ENCODE peak calls at places on chromosome 18, in seven cellular contexts. One of them, this sample, is unnamed.
A peak's percentile ranks its signal among the peaks of the same experiment; 100 is the strongest.

GRCh38 chr18:3367491-3368091 is 82.4 kb upstream of the TGIF1 start:
- DNase-seq in psoas muscle: no peak
- DNase-seq in heart right ventricle: no peak
- DNase-seq in colonic mucosa: no peak
- DNase-seq in CD8-positive, alpha-beta T cell: no peak
- DNase-seq in ovary: no peak
- DNase-seq in Peyer's patch: no peak
- DNase-seq in this sample: no peak

GRCh38 chr18:63128242-63128967 is 191.2 kb downstream of the BCL2 start:
- DNase-seq in psoas muscle: no peak
- DNase-seq in heart right ventricle: no peak
- DNase-seq in colonic mucosa: no peak
- DNase-seq in CD8-positive, alpha-beta T cell: no peak
- DNase-seq in ovary: no peak
- DNase-seq in Peyer's patch: no peak
- DNase-seq in this sample: no peak

GRCh38 chr18:42781298-42781815 is 334.1 kb downstream of the RIT2 start:
- DNase-seq in psoas muscle: no peak
- DNase-seq in heart right ventricle: no peak
- DNase-seq in colonic mucosa: no peak
- DNase-seq in CD8-positive, alpha-beta T cell: no peak
- DNase-seq in ovary: no peak
- DNase-seq in Peyer's patch: no peak
- DNase-seq in this sample: no peak

GRCh38 chr18:39424261-39424660 is 1858.7 kb upstream of the CELF4 start:
- DNase-seq in psoas muscle: no peak
- DNase-seq in heart right ventricle: no peak
- DNase-seq in colonic mucosa: no peak
- DNase-seq in CD8-positive, alpha-beta T cell: no peak
- DNase-seq in ovary: no peak
- DNase-seq in Peyer's patch: no peak
- DNase-seq in this sample: no peak

GRCh38 chr18:78240867-78241266 is 738.8 kb upstream of the SALL3 start:
- DNase-seq in psoas muscle: no peak
- DNase-seq in heart right ventricle: no peak
- DNase-seq in colonic mucosa: no peak
- DNase-seq in CD8-positive, alpha-beta T cell: no peak
- DNase-seq in ovary: no peak
- DNase-seq in Peyer's patch: no peak
- DNase-seq in this sample: no peak

GRCh38 chr18:63342206-63342605 is 22.6 kb upstream of the BCL2 start:
- DNase-seq in psoas muscle: no peak
- DNase-seq in heart right ventricle: no peak
- DNase-seq in colonic mucosa: no peak
- DNase-seq in CD8-positive, alpha-beta T cell: peak; percentile 33
- DNase-seq in ovary: no peak
- DNase-seq in Peyer's patch: no peak
- DNase-seq in this sample: no peak

GRCh38 chr18:71115261-71115660 is 826.4 kb downstream of the SOCS6 start:
- DNase-seq in psoas muscle: no peak
- DNase-seq in heart right ventricle: no peak
- DNase-seq in colonic mucosa: no peak
- DNase-seq in CD8-positive, alpha-beta T cell: no peak
- DNase-seq in ovary: no peak
- DNase-seq in Peyer's patch: no peak
- DNase-seq in this sample: no peak

GRCh38 chr18:48003426-48004349 is 73.2 kb upstream of the SMAD2 start:
- DNase-seq in psoas muscle: peak; percentile 41
- DNase-seq in heart right ventricle: peak; percentile 73
- DNase-seq in colonic mucosa: peak; percentile 76
- DNase-seq in CD8-positive, alpha-beta T cell: no peak
- DNase-seq in ovary: no peak
- DNase-seq in Peyer's patch: no peak
- DNase-seq in this sample: no peak

GRCh38 chr18:74589820-74590219 is 7.8 kb upstream of the ZNF407 start:
- DNase-seq in psoas muscle: no peak
- DNase-seq in heart right ventricle: no peak
- DNase-seq in colonic mucosa: no peak
- DNase-seq in CD8-positive, alpha-beta T cell: no peak
- DNase-seq in ovary: no peak
- DNase-seq in Peyer's patch: no peak
- DNase-seq in this sample: no peak

GRCh38 chr18:63111549-63112402 is 207.8 kb downstream of the BCL2 start:
- DNase-seq in psoas muscle: peak; percentile 32
- DNase-seq in heart right ventricle: peak; percentile 25
- DNase-seq in colonic mucosa: no peak
- DNase-seq in CD8-positive, alpha-beta T cell: no peak
- DNase-seq in ovary: no peak
- DNase-seq in Peyer's patch: no peak
- DNase-seq in this sample: peak; percentile 61

GRCh38 chr18:63161728-63162195 is 157.8 kb downstream of the BCL2 start:
- DNase-seq in psoas muscle: peak; percentile 50
- DNase-seq in heart right ventricle: peak; percentile 71
- DNase-seq in colonic mucosa: peak; percentile 67
- DNase-seq in CD8-positive, alpha-beta T cell: peak; percentile 77
- DNase-seq in ovary: peak; percentile 74
- DNase-seq in Peyer's patch: peak; percentile 67
- DNase-seq in this sample: peak; percentile 57

GRCh38 chr18:76445741-76446232 is 49.3 kb downstream of the ZNF516 start:
- DNase-seq in psoas muscle: no peak
- DNase-seq in heart right ventricle: no peak
- DNase-seq in colonic mucosa: no peak
- DNase-seq in CD8-positive, alpha-beta T cell: no peak
- DNase-seq in ovary: peak; percentile 52
- DNase-seq in Peyer's patch: no peak
- DNase-seq in this sample: no peak

GRCh38 chr18:74579704-74580103 is 18.0 kb upstream of the ZNF407 start:
- DNase-seq in psoas muscle: no peak
- DNase-seq in heart right ventricle: no peak
- DNase-seq in colonic mucosa: no peak
- DNase-seq in CD8-positive, alpha-beta T cell: no peak
- DNase-seq in ovary: no peak
- DNase-seq in Peyer's patch: no peak
- DNase-seq in this sample: no peak

GRCh38 chr18:61833387-61833786 is 59.4 kb downstream of the RNF152 start:
- DNase-seq in psoas muscle: no peak
- DNase-seq in heart right ventricle: no peak
- DNase-seq in colonic mucosa: no peak
- DNase-seq in CD8-positive, alpha-beta T cell: no peak
- DNase-seq in ovary: no peak
- DNase-seq in Peyer's patch: no peak
- DNase-seq in this sample: no peak

GRCh38 chr18:42233908-42234307 is 278.9 kb downstream of the PIK3C3 start:
- DNase-seq in psoas muscle: no peak
- DNase-seq in heart right ventricle: no peak
- DNase-seq in colonic mucosa: no peak
- DNase-seq in CD8-positive, alpha-beta T cell: no peak
- DNase-seq in ovary: no peak
- DNase-seq in Peyer's patch: no peak
- DNase-seq in this sample: no peak

GRCh38 chr18:45012286-45012685 is 331.6 kb downstream of the SETBP1 start:
- DNase-seq in psoas muscle: no peak
- DNase-seq in heart right ventricle: no peak
- DNase-seq in colonic mucosa: no peak
- DNase-seq in CD8-positive, alpha-beta T cell: no peak
- DNase-seq in ovary: no peak
- DNase-seq in Peyer's patch: no peak
- DNase-seq in this sample: no peak

GRCh38 chr18:45009766-45010165 is 329.1 kb downstream of the SETBP1 start:
- DNase-seq in psoas muscle: no peak
- DNase-seq in heart right ventricle: no peak
- DNase-seq in colonic mucosa: no peak
- DNase-seq in CD8-positive, alpha-beta T cell: no peak
- DNase-seq in ovary: no peak
- DNase-seq in Peyer's patch: no peak
- DNase-seq in this sample: no peak

GRCh38 chr18:45008694-45009372 is 328.1 kb downstream of the SETBP1 start:
- DNase-seq in psoas muscle: no peak
- DNase-seq in heart right ventricle: no peak
- DNase-seq in colonic mucosa: no peak
- DNase-seq in CD8-positive, alpha-beta T cell: no peak
- DNase-seq in ovary: no peak
- DNase-seq in Peyer's patch: no peak
- DNase-seq in this sample: no peak

GRCh38 chr18:45019469-45019868 is 338.8 kb downstream of the SETBP1 start:
- DNase-seq in psoas muscle: no peak
- DNase-seq in heart right ventricle: no peak
- DNase-seq in colonic mucosa: no peak
- DNase-seq in CD8-positive, alpha-beta T cell: no peak
- DNase-seq in ovary: no peak
- DNase-seq in Peyer's patch: no peak
- DNase-seq in this sample: no peak

DNA sequence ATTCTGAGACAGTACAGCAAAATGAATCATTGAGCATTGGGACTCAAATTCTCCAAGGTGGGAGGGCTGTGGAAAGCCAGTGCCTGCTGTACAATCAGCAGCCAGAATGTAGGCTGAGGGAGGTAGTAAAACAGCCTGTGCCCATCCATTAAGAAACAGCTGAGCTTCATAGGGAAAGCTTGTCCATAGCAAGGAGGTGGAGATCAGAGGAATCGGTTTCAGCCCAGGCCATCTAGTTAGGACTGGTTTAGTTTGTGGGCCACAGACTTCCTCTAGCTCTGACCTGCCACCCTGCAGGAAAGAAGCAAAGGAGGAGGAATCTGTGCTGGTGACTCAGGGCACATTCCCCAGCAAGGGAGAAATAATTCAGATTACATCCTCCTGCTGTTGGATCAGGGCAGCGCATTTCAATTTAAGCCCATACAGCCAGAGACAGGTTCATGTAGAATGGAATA is 333.4 kb downstream of the SETBP1 start:
- DNase-seq in psoas muscle: peak; percentile 45
- DNase-seq in heart right ventricle: no peak
- DNase-seq in colonic mucosa: no peak
- DNase-seq in CD8-positive, alpha-beta T cell: no peak
- DNase-seq in ovary: no peak
- DNase-seq in Peyer's patch: no peak
- DNase-seq in this sample: no peak
- TF ChIP-seq CTCF in psoas muscle: no peak
- TF ChIP-seq CTCF in heart right ventricle: no peak
- TF ChIP-seq CTCF in colonic mucosa: no peak
- TF ChIP-seq CTCF in CD8-positive, alpha-beta T cell: no peak
- TF ChIP-seq CTCF in ovary: no peak
- TF ChIP-seq CTCF in Peyer's patch: no peak
- TF ChIP-seq CTCF in this sample: no peak

GRCh38 chr18:13043066-13043465 is 51.9 kb downstream of the CEP192 start:
- DNase-seq in psoas muscle: no peak
- DNase-seq in heart right ventricle: no peak
- DNase-seq in colonic mucosa: no peak
- DNase-seq in CD8-positive, alpha-beta T cell: no peak
- DNase-seq in ovary: no peak
- DNase-seq in Peyer's patch: no peak
- DNase-seq in this sample: no peak
- H3K36me3 ChIP-seq in psoas muscle: peaks cover 43% of the 10 kb centered on the region
- H3K36me3 ChIP-seq in heart right ventricle: no peaks in the 10 kb centered on the region
- H3K36me3 ChIP-seq in colonic mucosa: no peaks in the 10 kb centered on the region
- H3K36me3 ChIP-seq in CD8-positive, alpha-beta T cell: peaks cover 21% of the 10 kb centered on the region
- H3K36me3 ChIP-seq in ovary: no peaks in the 10 kb centered on the region
- H3K36me3 ChIP-seq in Peyer's patch: no peaks in the 10 kb centered on the region
- H3K36me3 ChIP-seq in this sample: peaks cover 17% of the 10 kb centered on the region

DNA sequence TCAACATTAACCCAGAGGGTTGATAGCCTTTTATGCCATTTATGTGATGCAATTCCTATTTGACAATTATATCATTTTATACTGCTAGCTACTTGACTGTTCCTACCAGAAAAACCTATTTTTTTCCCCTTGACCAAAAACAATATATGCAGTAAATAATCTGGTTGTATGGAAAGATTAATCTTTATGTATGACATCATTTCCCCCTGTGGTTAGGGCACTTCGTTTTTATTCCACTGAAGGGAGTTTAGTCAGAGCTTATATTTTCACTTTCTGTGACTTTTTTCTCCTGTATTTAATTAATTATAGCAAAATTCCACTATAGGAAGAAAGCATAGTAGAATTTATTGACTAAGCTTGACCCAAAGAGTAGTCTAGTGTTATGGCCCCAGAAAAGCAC is 107.6 kb downstream of the HAUS1 start:
- DNase-seq in psoas muscle: no peak
- DNase-seq in heart right ventricle: no peak
- DNase-seq in colonic mucosa: no peak
- DNase-seq in CD8-positive, alpha-beta T cell: no peak
- DNase-seq in ovary: no peak
- DNase-seq in Peyer's patch: no peak
- DNase-seq in this sample: no peak
- H3K27ac ChIP-seq in psoas muscle: no peak overlapping the region
- H3K27ac ChIP-seq in heart right ventricle: no peak overlapping the region
- H3K27ac ChIP-seq in colonic mucosa: no peak overlapping the region
- H3K27ac ChIP-seq in CD8-positive, alpha-beta T cell: no peak overlapping the region
- H3K27ac ChIP-seq in ovary: no peak overlapping the region
- H3K27ac ChIP-seq in Peyer's patch: no peak overlapping the region
- H3K27ac ChIP-seq in this sample: no peak overlapping the region

GRCh38 chr18:24600076-24600654 is 139.7 kb downstream of the HRH4 start:
- DNase-seq in psoas muscle: no peak
- DNase-seq in heart right ventricle: peak; percentile 45
- DNase-seq in colonic mucosa: peak; percentile 23
- DNase-seq in CD8-positive, alpha-beta T cell: no peak
- DNase-seq in ovary: no peak
- DNase-seq in Peyer's patch: no peak
- DNase-seq in this sample: no peak
- TF ChIP-seq CTCF in psoas muscle: peak; percentile 57
- TF ChIP-seq CTCF in heart right ventricle: peak; percentile 75
- TF ChIP-seq CTCF in colonic mucosa: peak; percentile 38
- TF ChIP-seq CTCF in CD8-positive, alpha-beta T cell: peak; percentile 20
- TF ChIP-seq CTCF in ovary: peak; percentile 26
- TF ChIP-seq CTCF in Peyer's patch: no peak
- TF ChIP-seq CTCF in this sample: no peak

GRCh38 chr18:49486959-49487710 is at the start of gene C18orf32:
- DNase-seq in psoas muscle: peak; percentile 97
- DNase-seq in heart right ventricle: peak; percentile 96
- DNase-seq in colonic mucosa: peak; percentile 97
- DNase-seq in CD8-positive, alpha-beta T cell: peak; percentile 97
- DNase-seq in ovary: peak; percentile 97
- DNase-seq in Peyer's patch: peak; percentile 97
- DNase-seq in this sample: peak; percentile 96
- H3K36me3 ChIP-seq in psoas muscle: peaks cover 57% of the 10 kb centered on the region
- H3K36me3 ChIP-seq in heart right ventricle: no peaks in the 10 kb centered on the region
- H3K36me3 ChIP-seq in colonic mucosa: no peaks in the 10 kb centered on the region
- H3K36me3 ChIP-seq in CD8-positive, alpha-beta T cell: peaks cover 25% of the 10 kb centered on the region
- H3K36me3 ChIP-seq in ovary: no peaks in the 10 kb centered on the region
- H3K36me3 ChIP-seq in Peyer's patch: no peaks in the 10 kb centered on the region
- H3K36me3 ChIP-seq in this sample: peaks cover 30% of the 10 kb centered on the region

GRCh38 chr18:59484796-59485328 is 125.8 kb upstream of the LMAN1 start:
- DNase-seq in psoas muscle: no peak
- DNase-seq in heart right ventricle: no peak
- DNase-seq in colonic mucosa: no peak
- DNase-seq in CD8-positive, alpha-beta T cell: no peak
- DNase-seq in ovary: no peak
- DNase-seq in Peyer's patch: no peak
- DNase-seq in this sample: no peak
- H3K27ac ChIP-seq in psoas muscle: no peak overlapping the region
- H3K27ac ChIP-seq in heart right ventricle: no peak overlapping the region
- H3K27ac ChIP-seq in colonic mucosa: no peak overlapping the region
- H3K27ac ChIP-seq in CD8-positive, alpha-beta T cell: no peak overlapping the region
- H3K27ac ChIP-seq in ovary: peak overlapping the region; percentile 31
- H3K27ac ChIP-seq in Peyer's patch: no peak overlapping the region
- H3K27ac ChIP-seq in this sample: no peak overlapping the region

This sample was measured in lung.